ENCODE peak calls at places on chromosomes 3 and 15, in ten cellular contexts. Z is upper lobe of left lung, O is right lobe of liver, U is stomach, D is GM12878, W is vagina, T is NB4, H is prostate gland, A is endothelial cell of umbilical vein, G is H54. M is an unnamed sample.

GRCh38 chr3:165635791-165636681 is 201.2 kb downstream of the BCHE start:
- DNase-seq in T (no peak), G (no peak), U (no peak), A (no peak), Z (no peak), W (no peak), D (no peak), O (no peak), H (no peak), M (no peak)

GRCh38 chr3:32238816-32239637 is 547 bp downstream of the CMTM8 start:
- DNase-seq in Z (peak), H (peak), O (peak), G (no peak), W (no peak), A (peak), T (peak), D (no peak), U (peak), M (peak)

GRCh38 chr15:31486906-31487695 is 160.5 kb downstream of the KLF13 start:
- DNase-seq in H (no peak), O (no peak), W (peak), D (no peak), Z (no peak), T (no peak), G (no peak), U (peak), A (no peak), M (no peak)

GRCh38 chr15:99181544-99181943 is 67.8 kb downstream of the TTC23 start:
- DNase-seq in W (no peak), O (no peak), D (no peak), H (no peak), A (no peak), T (peak), G (no peak), U (no peak), Z (no peak), M (no peak)

GRCh38 chr3:141366285-141367037 is 1.8 kb upstream of the ZBTB38 start:
- DNase-seq in U (peak), H (peak), O (no peak), T (no peak), G (peak), W (no peak), Z (no peak), D (no peak), A (peak), M (no peak)

GRCh38 chr3:147655236-147655635 is 246.1 kb downstream of the ZIC1 start:
- DNase-seq in O (no peak), A (no peak), D (no peak), U (no peak), G (no peak), W (no peak), T (no peak), H (no peak), Z (no peak), M (no peak)

GRCh38 chr3:38127611-38128302 is 9.2 kb downstream of the ACAA1 start:
- DNase-seq in O (peak), T (no peak), W (no peak), A (no peak), G (no peak), H (no peak), U (peak), D (no peak), Z (no peak), M (peak)

GRCh38 chr3:127717357-127718243 is 44.8 kb downstream of the ABTB1 start:
- DNase-seq in D (no peak), W (no peak), A (no peak), T (no peak), U (no peak), Z (no peak), G (no peak), H (no peak), O (no peak), M (peak)

GRCh38 chr3:141237701-141238521 is 6.3 kb downstream of the PXYLP1 start:
- DNase-seq in A (no peak), G (no peak), D (no peak), Z (peak), U (peak), T (no peak), O (no peak), W (peak), H (peak), M (no peak)

GRCh38 chr3:39267631-39268553 is 11.9 kb downstream of the CX3CR1 start:
- DNase-seq in G (no peak), W (no peak), O (no peak), A (no peak), U (no peak), D (no peak), T (no peak), H (no peak), Z (no peak), M (no peak)

GRCh38 chr3:58101499-58102370 is 93.5 kb downstream of the FLNB start:
- DNase-seq in O (peak), G (no peak), T (no peak), H (peak), A (no peak), W (no peak), D (no peak), U (peak), Z (no peak), M (no peak)

GRCh38 chr3:125443923-125444322 is 68.8 kb upstream of the ZNF148 start:
- DNase-seq in G (no peak), W (no peak), U (no peak), Z (no peak), H (no peak), O (no peak), D (no peak), T (peak), A (no peak), M (no peak)

GRCh38 chr15:99014803-99015676 is 7.4 kb upstream of the PGPEP1L start:
- DNase-seq in G (peak), A (peak), U (peak), W (no peak), D (no peak), T (peak), H (peak), Z (peak), O (peak), M (peak)

GRCh38 chr3:40258555-40258954 is 51.0 kb upstream of the EIF1B start:
- DNase-seq in U (no peak), D (no peak), H (no peak), G (peak), A (no peak), O (no peak), W (no peak), Z (no peak), T (peak), M (no peak)

GRCh38 chr3:126351771-126352475 is 5.3 kb downstream of the KLF15 start:
- DNase-seq in U (no peak), W (no peak), Z (peak), D (no peak), H (no peak), A (no peak), G (no peak), T (no peak), O (peak), M (peak)

GRCh38 chr3:121651684-121652083 is 9.0 kb downstream of the HCLS1 start:
- DNase-seq in O (no peak), Z (no peak), D (no peak), H (no peak), T (no peak), W (no peak), A (peak), U (no peak), G (no peak), M (no peak)

GRCh38 chr3:73536336-73536895 is 88.3 kb downstream of the PDZRN3 start:
- DNase-seq in U (no peak), H (no peak), T (no peak), D (no peak), G (no peak), Z (no peak), O (no peak), A (no peak), W (no peak), M (no peak)

GRCh38 chr3:113161661-113162060 is 49.7 kb upstream of the BOC start:
- DNase-seq in Z (no peak), H (no peak), U (no peak), A (no peak), O (no peak), T (no peak), G (no peak), D (no peak), W (no peak), M (no peak)

GRCh38 chr3:129794319-129795201 is 99.0 kb downstream of the TMCC1 start:
- DNase-seq in U (peak), G (peak), D (no peak), Z (no peak), W (no peak), O (no peak), A (peak), H (peak), T (no peak), M (peak)

GRCh38 chr15:56495050-56495449 is 30.1 kb upstream of the MNS1 start:
- DNase-seq in D (no peak), O (no peak), W (no peak), U (no peak), G (no peak), H (no peak), A (no peak), Z (no peak), T (no peak), M (no peak)

GRCh38 chr15:82832601-82833209 is 23.3 kb downstream of the WHAMM start:
- DNase-seq in U (no peak), T (peak), O (no peak), H (no peak), W (no peak), D (peak), A (peak), G (no peak), Z (no peak), M (no peak)

GRCh38 chr3:25618043-25618442 is 46.7 kb downstream of the TOP2B start:
- DNase-seq in W (no peak), H (no peak), U (no peak), T (no peak), D (no peak), A (no peak), Z (no peak), G (no peak), O (no peak), M (no peak)

GRCh38 chr15:68301300-68301699 is 23.8 kb downstream of the FEM1B start:
- DNase-seq in W (no peak), G (no peak), U (no peak), O (no peak), H (no peak), T (peak), A (no peak), Z (no peak), D (no peak), M (no peak)

GRCh38 chr3:141710888-141711616 is 27.0 kb upstream of the RNF7 start:
- DNase-seq in D (no peak), U (no peak), O (no peak), T (no peak), A (peak), H (no peak), G (peak), W (no peak), Z (no peak), M (no peak)

GRCh38 chr3:29176501-29176900 is 104.4 kb upstream of the RBMS3 start:
- DNase-seq in Z (no peak), G (no peak), T (no peak), H (no peak), O (no peak), U (no peak), A (no peak), D (no peak), W (no peak), M (no peak)

GRCh38 chr15:98076021-98076816 is 115.7 kb downstream of the ARRDC4 start:
- DNase-seq in D (no peak), A (no peak), O (no peak), G (no peak), Z (no peak), U (no peak), T (peak), H (no peak), W (no peak), M (no peak)

GRCh38 chr15:77393471-77393840 is 26.4 kb downstream of the PEAK1 start:
- DNase-seq in Z (no peak), U (no peak), A (no peak), W (no peak), D (no peak), T (no peak), H (no peak), G (no peak), O (no peak), M (no peak)

GRCh38 chr15:79372428-79372827 is 59.7 kb upstream of the MINAR1 start:
- DNase-seq in G (no peak), A (no peak), D (no peak), T (peak), O (no peak), U (no peak), W (no peak), H (no peak), Z (no peak), M (no peak)

GRCh38 chr3:170811928-170812591 is 57.9 kb downstream of the RPL22L1 start:
- DNase-seq in U (peak), A (peak), H (peak), T (peak), G (peak), D (peak), Z (no peak), O (peak), W (no peak), M (peak)

GRCh38 chr3:49967307-49967706 is 27.4 kb downstream of the RBM6 start:
- DNase-seq in U (no peak), G (no peak), Z (no peak), A (no peak), W (no peak), H (no peak), D (no peak), O (no peak), T (no peak), M (no peak)

GRCh38 chr3:156918746-156919145 is 92.6 kb downstream of the LEKR1 start:
- DNase-seq in Z (no peak), G (no peak), D (no peak), T (no peak), H (no peak), O (no peak), W (no peak), U (no peak), A (no peak), M (no peak)

GRCh38 chr15:92629975-92630626 is 25.5 kb downstream of the FAM174B start:
- DNase-seq in U (peak), W (no peak), Z (no peak), D (no peak), O (no peak), T (peak), A (peak), G (no peak), H (no peak), M (no peak)

GRCh38 chr15:63600646-63601025 is 3.4 kb downstream of the FBXL22 start:
- DNase-seq in H (peak), U (peak), A (peak), O (peak), Z (peak), W (no peak), G (no peak), T (peak), D (peak), M (peak)

GRCh38 chr3:171165986-171166385 is 139.5 kb upstream of the SLC2A2 start:
- DNase-seq in A (no peak), U (no peak), O (no peak), T (no peak), D (no peak), H (no peak), Z (no peak), G (no peak), W (no peak), M (no peak)

GRCh38 chr3:10975695-10976234 is 16.8 kb upstream of the SLC6A1 start:
- DNase-seq in A (no peak), D (no peak), T (no peak), U (no peak), O (no peak), Z (no peak), W (no peak), H (no peak), G (no peak), M (no peak)
- TF ChIP-seq POLR2A in A (no peak), D (no peak), T (no peak), U (no peak), O (no peak), Z (no peak), W (no peak), H (no peak), G (no peak), M (no peak)

GRCh38 chr3:149369991-149370866 is 7.2 kb downstream of the TM4SF1 start:
- DNase-seq in U (no peak), Z (no peak), W (no peak), H (no peak), A (no peak), T (no peak), D (no peak), G (no peak), O (no peak), M (no peak)
- TF ChIP-seq POLR2A in U (no peak), Z (no peak), W (no peak), H (no peak), A (no peak), T (no peak), D (no peak), G (no peak), O (peak), M (no peak)

GRCh38 chr3:111215481-111215880 is 143.9 kb downstream of the NECTIN3 start:
- DNase-seq in G (no peak), U (no peak), D (no peak), H (no peak), O (no peak), T (no peak), A (no peak), Z (no peak), W (no peak), M (no peak)

GRCh38 chr3:111218615-111219014 is 147.0 kb downstream of the NECTIN3 start:
- DNase-seq in O (no peak), D (no peak), H (no peak), T (no peak), U (no peak), G (no peak), W (no peak), A (no peak), Z (no peak), M (no peak)
- TF ChIP-seq POLR2A in O (no peak), D (no peak), H (no peak), T (no peak), U (no peak), G (no peak), W (no peak), A (no peak), Z (no peak), M (no peak)

GRCh38 chr15:58746174-58746573 is 3.3 kb downstream of the ADAM10 start:
- DNase-seq in A (no peak), D (no peak), H (no peak), O (no peak), T (no peak), W (no peak), G (no peak), Z (no peak), U (no peak), M (no peak)

GRCh38 chr15:58748040-58748786 is 1.3 kb downstream of the ADAM10 start:
- DNase-seq in W (no peak), U (no peak), Z (no peak), H (no peak), T (peak), O (no peak), A (peak), D (no peak), G (no peak), M (no peak)

GRCh38 chr15:58748787-58749531 is 548 bp downstream of the ADAM10 start:
- DNase-seq in A (peak), D (no peak), H (peak), U (peak), O (peak), Z (peak), W (no peak), G (no peak), T (peak), M (peak)

GRCh38 chr15:58752716-58753115 is 3.2 kb upstream of the ADAM10 start:
- DNase-seq in Z (no peak), O (no peak), G (no peak), W (no peak), D (no peak), T (no peak), A (no peak), U (no peak), H (no peak), M (no peak)

DNA sequence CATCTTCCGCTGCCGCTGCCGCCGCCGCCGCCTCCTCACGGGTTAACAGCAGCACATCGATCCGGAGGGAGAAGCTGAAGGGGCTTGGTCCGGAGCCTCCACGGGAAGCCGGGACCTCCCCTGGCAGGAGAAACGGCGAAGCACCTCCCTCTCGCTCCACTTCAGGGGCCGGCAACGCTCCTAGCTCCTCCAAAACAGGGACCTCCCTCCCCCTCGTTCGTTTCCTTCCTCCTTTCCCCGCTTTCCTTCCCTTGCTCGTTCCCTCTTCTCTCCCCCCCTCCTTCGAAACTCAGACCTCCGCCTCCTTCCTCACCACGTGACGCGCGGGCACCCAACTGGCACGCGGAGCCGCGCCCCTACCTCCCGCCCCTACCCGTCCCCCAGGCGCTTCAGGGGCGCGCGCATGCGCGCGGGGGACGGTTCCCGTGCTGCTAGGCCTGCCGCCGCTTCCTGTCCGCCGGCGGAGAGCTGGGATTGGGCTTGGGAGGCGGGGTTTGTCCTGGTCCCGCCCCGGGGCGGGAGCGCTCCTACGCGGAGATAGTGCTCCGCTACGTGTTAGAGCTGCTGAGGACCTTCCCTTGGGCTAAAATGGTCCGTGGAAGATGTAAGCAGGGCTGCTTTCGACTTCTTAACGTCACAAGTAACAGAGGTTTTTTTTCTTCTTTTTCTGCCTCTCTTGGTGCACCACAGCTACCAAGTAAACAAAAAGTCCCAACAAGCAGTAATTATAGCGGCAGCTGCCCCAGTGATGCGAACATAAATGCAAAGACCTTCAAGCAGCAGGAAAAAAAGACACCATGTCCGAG is at the start of gene ADAM10:
- DNase-seq in A (peak), H (peak), T (peak), D (peak), Z (peak), U (peak), G (peak), W (peak), O (peak), M (peak)
- TF ChIP-seq POLR2A in A (peak), H (peak), T (peak), D (peak), Z (no peak), U (no peak), G (peak), W (peak), O (peak), M (peak)

GRCh38 chr3:45841701-45842491 is at the start of gene LZTFL1:
- DNase-seq in O (peak), W (no peak), A (peak), Z (peak), D (peak), T (peak), G (peak), H (peak), U (peak), M (peak)
- TF ChIP-seq POLR2A in O (peak), W (no peak), A (peak), Z (no peak), D (peak), T (peak), G (peak), H (no peak), U (no peak), M (no peak)

DNA sequence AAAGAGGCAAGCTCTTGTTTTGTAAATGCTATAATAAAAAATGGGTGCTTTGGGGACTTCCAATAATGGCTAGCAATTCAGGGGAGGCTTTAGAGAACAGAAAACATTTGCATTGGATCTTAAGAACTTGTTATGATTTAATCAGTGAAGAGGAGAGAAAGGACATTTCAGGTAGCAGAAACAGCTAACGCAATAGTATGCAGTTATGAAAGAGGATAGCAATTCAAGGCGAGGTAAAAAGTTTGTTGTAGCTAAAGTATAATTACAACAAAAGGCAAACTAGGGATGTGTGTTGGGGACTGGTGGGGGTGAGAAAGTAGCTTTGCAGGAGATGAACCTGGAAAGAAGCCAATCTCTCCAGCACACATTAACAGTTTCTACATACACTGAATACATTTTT is 558.7 kb upstream of the SEMA6D start:
- DNase-seq in T (no peak), W (no peak), H (no peak), D (no peak), A (no peak), U (no peak), G (no peak), O (no peak), Z (no peak), M (no peak)
- TF ChIP-seq POLR2A in T (no peak), W (no peak), H (no peak), D (no peak), A (no peak), U (no peak), G (no peak), O (no peak), Z (no peak), M (no peak)

GRCh38 chr3:14434541-14435151 is 32.2 kb downstream of the SLC6A6 start:
- DNase-seq in G (no peak), W (no peak), T (no peak), A (no peak), O (no peak), D (no peak), U (peak), H (peak), Z (no peak), M (peak)
- TF ChIP-seq POLR2A in G (no peak), W (no peak), T (no peak), A (no peak), O (no peak), D (no peak), U (no peak), H (no peak), Z (no peak), M (no peak)

GRCh38 chr15:52037889-52038505 is 19.0 kb downstream of the MAPK6 start:
- DNase-seq in O (no peak), Z (no peak), H (no peak), G (no peak), A (no peak), U (no peak), W (no peak), D (no peak), T (peak), M (no peak)
- TF ChIP-seq POLR2A in O (no peak), Z (no peak), H (no peak), G (no peak), A (no peak), U (no peak), W (no peak), D (no peak), T (no peak), M (no peak)